ENCODE peak calls at places on chromosomes 16 and 17, in five cellular contexts. One of them, this sample, is unnamed.

GRCh38 chr17:17692353-17693252 is 11.3 kb downstream of the RAI1 start:
- DNase-seq in K562: no peak
- DNase-seq in Panc1: no peak
- DNase-seq in spleen: no peak
- DNase-seq in breast epithelium: no peak
- DNase-seq in this sample: no peak

GRCh38 chr16:1825864-1826690 is 548 bp downstream of the HAGH start:
- DNase-seq in K562: no peak
- DNase-seq in spleen: peak; percentile 93
- DNase-seq in Panc1: no peak
- DNase-seq in breast epithelium: no peak
- DNase-seq in this sample: peak; percentile 94

GRCh38 chr17:2755941-2756724 is 6.7 kb upstream of the CCDC92B start:
- DNase-seq in spleen: no peak
- DNase-seq in Panc1: no peak
- DNase-seq in K562: no peak
- DNase-seq in breast epithelium: no peak
- DNase-seq in this sample: no peak

GRCh38 chr17:67143318-67143717 is 99.0 kb downstream of the CACNG1 start:
- DNase-seq in breast epithelium: no peak
- DNase-seq in K562: no peak
- DNase-seq in spleen: no peak
- DNase-seq in Panc1: no peak
- DNase-seq in this sample: no peak

GRCh38 chr16:87924041-87924851 is 12.1 kb downstream of the CA5A start:
- DNase-seq in breast epithelium: no peak
- DNase-seq in Panc1: no peak
- DNase-seq in K562: no peak
- DNase-seq in spleen: peak; percentile 84
- DNase-seq in this sample: no peak

GRCh38 chr16:54991525-54991924 is 60.9 kb downstream of the IRX5 start:
- DNase-seq in spleen: no peak
- DNase-seq in Panc1: no peak
- DNase-seq in K562: no peak
- DNase-seq in breast epithelium: no peak
- DNase-seq in this sample: no peak

GRCh38 chr16:51753382-51753781 is 602.3 kb upstream of the SALL1 start:
- DNase-seq in spleen: no peak
- DNase-seq in K562: no peak
- DNase-seq in Panc1: no peak
- DNase-seq in breast epithelium: no peak
- DNase-seq in this sample: no peak

GRCh38 chr16:72122308-72122707 is 28.7 kb downstream of the DHX38 start:
- DNase-seq in Panc1: no peak
- DNase-seq in spleen: peak; percentile 9
- DNase-seq in K562: no peak
- DNase-seq in breast epithelium: no peak
- DNase-seq in this sample: no peak

GRCh38 chr17:40553694-40554534 is 11.4 kb downstream of the CCR7 start:
- DNase-seq in spleen: peak; percentile 85
- DNase-seq in K562: peak; percentile 81
- DNase-seq in Panc1: no peak
- DNase-seq in breast epithelium: no peak
- DNase-seq in this sample: peak; percentile 91

GRCh38 chr16:78505544-78506371 is 406.3 kb downstream of the WWOX start:
- DNase-seq in K562: no peak
- DNase-seq in breast epithelium: peak; percentile 56
- DNase-seq in spleen: no peak
- DNase-seq in Panc1: no peak
- DNase-seq in this sample: no peak

GRCh38 chr16:65782537-65783290 is 583.8 kb upstream of the CDH5 start:
- DNase-seq in breast epithelium: no peak
- DNase-seq in Panc1: no peak
- DNase-seq in spleen: no peak
- DNase-seq in K562: no peak
- DNase-seq in this sample: no peak

GRCh38 chr16:354971-355441 is 2.5 kb upstream of the AXIN1 start:
- DNase-seq in K562: no peak
- DNase-seq in spleen: peak; percentile 83
- DNase-seq in Panc1: no peak
- DNase-seq in breast epithelium: no peak
- DNase-seq in this sample: no peak

GRCh38 chr16:12532871-12533610 is 270.6 kb downstream of the CPPED1 start:
- DNase-seq in K562: no peak
- DNase-seq in spleen: no peak
- DNase-seq in breast epithelium: no peak
- DNase-seq in Panc1: no peak
- DNase-seq in this sample: no peak

GRCh38 chr16:89552913-89553312 is 7.6 kb upstream of the RPL13 start:
- DNase-seq in Panc1: no peak
- DNase-seq in breast epithelium: no peak
- DNase-seq in spleen: no peak
- DNase-seq in K562: no peak
- DNase-seq in this sample: no peak

GRCh38 chr16:15966420-15967222 is 17.2 kb downstream of the ABCC1 start:
- DNase-seq in Panc1: peak; percentile 75
- DNase-seq in spleen: no peak
- DNase-seq in breast epithelium: no peak
- DNase-seq in K562: no peak
- DNase-seq in this sample: no peak

GRCh38 chr17:18187816-18188761 is 4.5 kb downstream of the ALKBH5 start:
- DNase-seq in K562: no peak
- DNase-seq in Panc1: no peak
- DNase-seq in spleen: no peak
- DNase-seq in breast epithelium: no peak
- DNase-seq in this sample: no peak

GRCh38 chr16:31476305-31477219 is 4.6 kb downstream of the TGFB1I1 start:
- DNase-seq in Panc1: no peak
- DNase-seq in K562: peak; percentile 92
- DNase-seq in spleen: peak; percentile 96
- DNase-seq in breast epithelium: no peak
- DNase-seq in this sample: no peak

GRCh38 chr17:80104321-80104955 is 3.1 kb downstream of the GAA start:
- DNase-seq in breast epithelium: no peak
- DNase-seq in spleen: peak; percentile 73
- DNase-seq in Panc1: no peak
- DNase-seq in K562: no peak
- DNase-seq in this sample: no peak

GRCh38 chr17:79423811-79424465 is 186.9 kb downstream of the RBFOX3 start:
- DNase-seq in Panc1: no peak
- DNase-seq in spleen: no peak
- DNase-seq in K562: no peak
- DNase-seq in breast epithelium: no peak
- DNase-seq in this sample: no peak

GRCh38 chr16:15778204-15778743 is 78.6 kb downstream of the MYH11 start:
- DNase-seq in Panc1: no peak
- DNase-seq in spleen: no peak
- DNase-seq in breast epithelium: no peak
- DNase-seq in K562: no peak
- DNase-seq in this sample: no peak

GRCh38 chr16:49836668-49837067 is 19.2 kb downstream of the ZNF423 start:
- DNase-seq in breast epithelium: no peak
- DNase-seq in Panc1: no peak
- DNase-seq in spleen: no peak
- DNase-seq in K562: no peak
- DNase-seq in this sample: no peak

GRCh38 chr17:50184057-50184456 is 17.4 kb downstream of the COL1A1 start:
- DNase-seq in Panc1: no peak
- DNase-seq in K562: peak; percentile 29
- DNase-seq in breast epithelium: no peak
- DNase-seq in spleen: no peak
- DNase-seq in this sample: no peak

GRCh38 chr17:27947005-27947406 is 53.8 kb upstream of the LYRM9 start:
- DNase-seq in K562: no peak
- DNase-seq in spleen: no peak
- DNase-seq in breast epithelium: no peak
- DNase-seq in Panc1: no peak
- DNase-seq in this sample: no peak

GRCh38 chr17:82551779-82552457 is 32.4 kb downstream of the FOXK2 start:
- DNase-seq in K562: peak; percentile 75
- DNase-seq in spleen: peak; percentile 93
- DNase-seq in breast epithelium: peak; percentile 69
- DNase-seq in Panc1: no peak
- DNase-seq in this sample: peak; percentile 95

GRCh38 chr16:31107465-31107867 is 720 bp upstream of the BCKDK start:
- DNase-seq in K562: no peak
- DNase-seq in Panc1: no peak
- DNase-seq in spleen: no peak
- DNase-seq in breast epithelium: no peak
- DNase-seq in this sample: no peak

GRCh38 chr16:1961651-1962067 is 2.3 kb downstream of the NDUFB10 start:
- DNase-seq in spleen: peak; percentile 72
- DNase-seq in Panc1: no peak
- DNase-seq in breast epithelium: no peak
- DNase-seq in K562: peak; percentile 24
- DNase-seq in this sample: no peak

GRCh38 chr16:11079657-11080187 is 135.4 kb downstream of the CLEC16A start:
- DNase-seq in spleen: no peak
- DNase-seq in K562: no peak
- DNase-seq in Panc1: no peak
- DNase-seq in breast epithelium: no peak
- DNase-seq in this sample: no peak

DNA sequence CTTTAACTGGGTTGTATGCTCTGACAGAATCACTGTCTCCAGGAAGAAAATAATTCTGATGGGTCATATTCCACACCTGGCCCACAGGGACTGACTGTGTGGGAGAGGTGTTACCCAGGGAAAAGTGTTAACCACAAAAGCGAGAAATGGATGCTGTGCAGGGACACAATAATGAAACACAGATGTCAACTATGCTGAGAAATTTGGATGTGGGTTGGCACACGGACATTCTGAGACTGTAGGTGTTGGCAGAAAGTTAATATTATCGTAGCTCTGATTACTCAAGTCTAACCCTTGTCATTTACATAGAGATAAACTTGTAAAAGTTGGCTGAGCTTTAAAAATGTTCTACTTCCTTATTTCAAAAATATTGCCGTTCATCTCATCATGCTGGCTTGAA is 19.6 kb downstream of the TMC5 start:
- DNase-seq in breast epithelium: no peak
- DNase-seq in spleen: no peak
- DNase-seq in Panc1: no peak
- DNase-seq in K562: no peak
- DNase-seq in this sample: no peak
- TF ChIP-seq POLR2AphosphoS5 in breast epithelium: no peak
- TF ChIP-seq POLR2AphosphoS5 in spleen: no peak
- TF ChIP-seq POLR2AphosphoS5 in Panc1: no peak
- TF ChIP-seq POLR2AphosphoS5 in K562: no peak
- TF ChIP-seq POLR2AphosphoS5 in this sample: no peak

GRCh38 chr17:46770818-46771600 is 47.5 kb downstream of the WNT3 start:
- DNase-seq in Panc1: no peak
- DNase-seq in breast epithelium: no peak
- DNase-seq in spleen: peak; percentile 75
- DNase-seq in K562: peak; percentile 88
- DNase-seq in this sample: no peak
- TF ChIP-seq CTCF in Panc1: peak; percentile 59
- TF ChIP-seq CTCF in breast epithelium: no peak
- TF ChIP-seq CTCF in spleen: no peak
- TF ChIP-seq CTCF in K562: no peak
- TF ChIP-seq CTCF in this sample: no peak

GRCh38 chr17:47690121-47690520 is 3.8 kb upstream of the TBKBP1 start:
- DNase-seq in K562: no peak
- DNase-seq in Panc1: no peak
- DNase-seq in breast epithelium: no peak
- DNase-seq in spleen: no peak
- DNase-seq in this sample: no peak
- H3K4me1 ChIP-seq in K562: peaks cover 21% of the 10 kb centered on the region
- H3K4me1 ChIP-seq in Panc1: peaks cover 31% of the 10 kb centered on the region
- H3K4me1 ChIP-seq in breast epithelium: peaks cover 2% of the 10 kb centered on the region
- H3K4me1 ChIP-seq in spleen: peaks cover 22% of the 10 kb centered on the region
- H3K4me1 ChIP-seq in this sample: peaks cover 32% of the 10 kb centered on the region

DNA sequence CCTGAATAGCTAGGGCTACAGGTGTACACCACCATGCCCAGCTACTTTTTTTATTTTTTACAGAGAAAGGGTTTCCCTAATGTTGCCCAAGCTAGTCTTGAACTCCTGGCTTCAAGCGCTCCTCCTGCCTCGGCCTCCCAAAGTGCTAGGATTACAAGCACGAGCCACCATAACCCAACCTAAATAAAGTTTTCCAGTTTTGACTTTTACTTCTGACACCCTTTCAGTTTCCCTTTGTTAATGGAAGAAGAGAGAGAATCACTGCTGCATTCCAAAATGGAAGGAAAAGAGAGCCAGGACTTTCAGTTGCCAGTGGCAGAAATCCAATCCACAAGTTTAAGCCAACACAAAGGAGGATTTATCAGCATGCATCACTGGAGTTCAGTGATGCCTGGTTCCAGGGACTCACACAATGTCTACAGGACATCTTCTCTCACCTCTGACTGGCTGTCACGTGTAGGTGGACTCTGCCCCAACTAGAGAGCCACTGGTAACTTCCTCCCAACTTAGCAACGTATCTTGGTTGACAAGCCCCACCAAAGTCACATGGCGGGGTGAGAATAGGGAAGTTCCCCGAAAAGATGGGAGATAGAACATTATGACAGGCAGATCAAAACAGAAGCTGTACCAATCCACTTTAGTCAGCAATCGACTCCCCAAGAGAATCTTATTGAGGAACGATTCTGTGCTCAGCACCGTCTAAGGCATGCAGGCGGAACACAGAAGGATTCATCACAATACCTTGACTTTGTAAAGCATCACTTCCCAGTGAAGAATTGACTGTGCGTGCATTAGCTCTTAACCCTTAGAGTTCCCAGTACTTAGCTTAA is 46.5 kb downstream of the GAS7 start:
- DNase-seq in Panc1: no peak
- DNase-seq in spleen: no peak
- DNase-seq in breast epithelium: no peak
- DNase-seq in K562: no peak
- DNase-seq in this sample: no peak
- TF ChIP-seq POLR2AphosphoS5 in Panc1: no peak
- TF ChIP-seq POLR2AphosphoS5 in spleen: no peak
- TF ChIP-seq POLR2AphosphoS5 in breast epithelium: no peak
- TF ChIP-seq POLR2AphosphoS5 in K562: no peak
- TF ChIP-seq POLR2AphosphoS5 in this sample: no peak